ENCODE peak calls at places on chromosomes 5 and 9, in six cellular contexts. K is GM12891, X is GM12878, T is H1, B is K562, U is HepG2. Z is an unnamed sample.

GRCh38 chr5:78835176-78835575 is 149.9 kb downstream of the ARSB start:
- DNase-seq in K (no peak), T (no peak), X (no peak), B (no peak), U (no peak), Z (no peak)

GRCh38 chr9:116687074-116687761 is at the start of gene TRIM32:
- DNase-seq in K (peak), T (peak), B (peak), U (peak), X (peak), Z (peak)

GRCh38 chr9:24036459-24036858 is 210.4 kb upstream of the ELAVL2 start:
- DNase-seq in X (no peak), B (no peak), K (no peak), T (no peak), U (no peak), Z (no peak)

GRCh38 chr5:32182463-32183081 is 8.5 kb upstream of the GOLPH3 start:
- DNase-seq in K (no peak), T (no peak), X (peak), B (no peak), U (no peak), Z (no peak)

GRCh38 chr9:127574089-127574921 is 37.8 kb upstream of the STXBP1 start:
- DNase-seq in X (no peak), U (no peak), B (no peak), K (no peak), T (no peak), Z (no peak)

GRCh38 chr5:139394123-139394653 is 716 bp downstream of the PROB1 start:
- DNase-seq in T (no peak), U (no peak), K (no peak), B (no peak), X (no peak), Z (no peak)

GRCh38 chr9:6133346-6134063 is 82.1 kb upstream of the IL33 start:
- DNase-seq in K (peak), U (no peak), B (no peak), T (no peak), X (peak), Z (peak)

GRCh38 chr5:133510634-133511262 is 101.6 kb downstream of the FSTL4 start:
- DNase-seq in B (peak), U (no peak), T (no peak), K (no peak), X (no peak), Z (no peak)

GRCh38 chr5:179607449-179607931 is 16.0 kb downstream of the HNRNPH1 start:
- DNase-seq in B (no peak), X (no peak), K (no peak), T (no peak), U (no peak), Z (no peak)

GRCh38 chr5:10332301-10332700 is 21.2 kb upstream of the MARCHF6 start:
- DNase-seq in T (no peak), K (no peak), X (no peak), B (no peak), U (no peak), Z (no peak)

GRCh38 chr9:86795047-86795437 is 152.3 kb downstream of the GAS1 start:
- DNase-seq in K (no peak), B (no peak), T (no peak), U (no peak), X (no peak), Z (no peak)

GRCh38 chr5:41842777-41843176 is 27.4 kb downstream of the OXCT1 start:
- DNase-seq in B (no peak), K (no peak), T (no peak), U (no peak), X (peak), Z (no peak)

GRCh38 chr5:170407062-170407461 is 17.9 kb upstream of the KCNMB1 start:
- DNase-seq in X (no peak), U (no peak), B (no peak), T (no peak), K (no peak), Z (no peak)

GRCh38 chr5:81045389-81045807 is 85.2 kb downstream of the RASGRF2 start:
- DNase-seq in T (no peak), U (peak), X (no peak), B (no peak), K (no peak), Z (no peak)

GRCh38 chr5:56481147-56481997 is 248.2 kb upstream of the ANKRD55 start:
- DNase-seq in U (peak), X (peak), B (no peak), T (no peak), K (no peak), Z (peak)

GRCh38 chr5:174501461-174502069 is 222.8 kb upstream of the MSX2 start:
- DNase-seq in U (no peak), K (no peak), X (no peak), T (no peak), B (no peak), Z (no peak)

GRCh38 chr5:91369480-91369879 is 13.6 kb downstream of the ARRDC3 start:
- DNase-seq in U (no peak), X (no peak), B (no peak), K (no peak), T (no peak), Z (no peak)

GRCh38 chr5:139668064-139668880 is 20.1 kb downstream of the CXXC5 start:
- DNase-seq in B (peak), U (no peak), X (no peak), T (no peak), K (no peak), Z (peak)

GRCh38 chr5:138874771-138875628 is at the start of gene LRRTM2:
- DNase-seq in U (no peak), T (no peak), K (no peak), X (no peak), B (peak), Z (no peak)

GRCh38 chr5:37029436-37029835 is 152.9 kb downstream of the NIPBL start:
- DNase-seq in K (no peak), U (no peak), B (no peak), T (no peak), X (no peak), Z (no peak)

GRCh38 chr5:57035955-57036354 is 84.0 kb upstream of the MIER3 start:
- DNase-seq in B (no peak), U (no peak), T (no peak), X (no peak), K (no peak), Z (no peak)

GRCh38 chr9:123528521-123528920 is 172.5 kb downstream of the CRB2 start:
- DNase-seq in K (no peak), X (no peak), U (no peak), T (no peak), B (no peak), Z (no peak)

GRCh38 chr5:107381189-107381856 is 289.4 kb downstream of the EFNA5 start:
- DNase-seq in K (no peak), X (no peak), T (no peak), U (peak), B (no peak), Z (no peak)

GRCh38 chr5:84535281-84535680 is 150.6 kb upstream of the EDIL3 start:
- DNase-seq in U (no peak), T (no peak), B (no peak), K (no peak), X (no peak), Z (no peak)

GRCh38 chr9:108363321-108363720 is 492.5 kb downstream of the ACTL7B start:
- DNase-seq in B (no peak), U (no peak), T (no peak), K (no peak), X (no peak), Z (no peak)

GRCh38 chr5:127988149-127988755 is 95.3 kb upstream of the SLC12A2 start:
- DNase-seq in X (no peak), B (peak), K (no peak), U (peak), T (no peak), Z (no peak)

GRCh38 chr5:73373814-73374510 is 74.6 kb downstream of the FOXD1 start:
- DNase-seq in U (no peak), T (no peak), X (no peak), K (no peak), B (no peak), Z (no peak)

GRCh38 chr5:15013654-15014463 is 142.3 kb upstream of the ANKH start:
- DNase-seq in X (no peak), T (no peak), K (no peak), B (peak), U (peak), Z (no peak)

GRCh38 chr5:158200624-158201023 is 341.7 kb upstream of the CLINT1 start:
- DNase-seq in K (no peak), U (no peak), X (no peak), T (no peak), B (no peak), Z (no peak)

GRCh38 chr9:37408933-37409710 is 13.4 kb upstream of the GRHPR start:
- DNase-seq in K (peak), U (no peak), B (peak), X (peak), T (no peak), Z (peak)

GRCh38 chr9:130421802-130422276 is 22.9 kb upstream of the ASS1 start:
- DNase-seq in X (no peak), B (no peak), T (no peak), K (no peak), U (no peak), Z (no peak)

GRCh38 chr5:132070460-132071337 is 2.9 kb upstream of the CSF2 start:
- DNase-seq in X (no peak), B (peak), U (no peak), K (no peak), T (no peak), Z (no peak)

GRCh38 chr5:58818515-58818914 is 235.6 kb downstream of the RAB3C start:
- DNase-seq in B (no peak), K (no peak), T (no peak), U (no peak), X (no peak), Z (no peak)

GRCh38 chr9:27125030-27125429 is 16.0 kb downstream of the TEK start:
- DNase-seq in K (no peak), T (no peak), U (no peak), X (no peak), B (no peak), Z (no peak)

GRCh38 chr5:16057277-16057676 is 122.3 kb downstream of the MARCHF11 start:
- DNase-seq in K (no peak), U (no peak), B (no peak), T (no peak), X (no peak), Z (no peak)

GRCh38 chr5:73764586-73764985 is 138.6 kb downstream of the ARHGEF28 start:
- DNase-seq in U (peak), B (no peak), T (no peak), X (no peak), K (no peak), Z (no peak)

GRCh38 chr5:131536211-131536826 is 98.7 kb downstream of the RAPGEF6 start:
- DNase-seq in U (no peak), T (no peak), X (peak), K (no peak), B (peak), Z (no peak)

GRCh38 chr5:177303121-177303924 is at the start of the genes PRELID1 and RAB24:
- DNase-seq in X (no peak), K (peak), U (peak), T (no peak), B (peak), Z (peak)
- TF ChIP-seq POLR2A in X (peak), K (peak), U (peak), T (peak), B (peak), Z (peak)

DNA sequence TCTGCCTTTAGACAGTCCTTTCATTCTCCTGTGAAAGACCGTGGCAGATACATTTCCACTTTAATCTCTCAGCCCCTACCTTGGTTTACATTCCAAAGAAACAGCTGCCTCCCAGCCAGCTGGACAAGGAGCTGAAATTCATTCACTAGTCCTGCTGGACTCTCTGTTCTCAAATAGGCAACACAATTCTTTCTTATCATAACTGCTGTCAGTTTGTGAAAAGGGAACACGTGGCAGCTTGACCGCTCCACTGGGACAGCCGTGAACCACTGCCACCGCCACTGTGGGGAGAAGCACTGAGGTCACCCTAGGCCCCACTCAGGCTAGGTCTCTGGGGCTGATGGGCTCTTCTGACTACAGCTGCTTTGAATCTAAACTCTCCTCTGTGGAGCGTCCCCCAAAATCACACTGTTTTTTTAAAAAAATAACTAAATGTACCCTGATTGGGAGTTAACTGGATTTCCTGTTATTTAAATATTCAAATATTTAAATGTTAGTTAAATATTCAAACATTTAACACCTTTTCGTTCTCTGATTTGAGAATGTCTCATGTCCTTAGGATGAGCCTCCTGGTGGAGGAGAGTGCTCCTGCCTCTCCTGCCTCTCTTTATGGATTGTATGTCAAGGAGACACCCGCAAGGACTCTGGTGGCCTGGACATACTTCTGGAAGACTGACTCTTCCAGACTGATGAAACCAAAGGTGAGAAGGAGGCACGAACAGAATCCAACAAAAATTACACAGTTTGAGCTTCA is 120.1 kb downstream of the BOD1 start:
- DNase-seq in T (no peak), U (no peak), K (no peak), X (no peak), B (no peak), Z (no peak)
- TF ChIP-seq POLR2AphosphoS5 in T (no peak), U (no peak), K (no peak), X (no peak), B (no peak), Z (no peak)

GRCh38 chr5:150641006-150641570 is 628 bp downstream of the SYNPO start:
- DNase-seq in U (peak), T (no peak), B (no peak), K (no peak), X (no peak), Z (no peak)
- TF ChIP-seq TAF1 in U (no peak), T (no peak), B (no peak), K (no peak), X (no peak), Z (no peak)

DNA sequence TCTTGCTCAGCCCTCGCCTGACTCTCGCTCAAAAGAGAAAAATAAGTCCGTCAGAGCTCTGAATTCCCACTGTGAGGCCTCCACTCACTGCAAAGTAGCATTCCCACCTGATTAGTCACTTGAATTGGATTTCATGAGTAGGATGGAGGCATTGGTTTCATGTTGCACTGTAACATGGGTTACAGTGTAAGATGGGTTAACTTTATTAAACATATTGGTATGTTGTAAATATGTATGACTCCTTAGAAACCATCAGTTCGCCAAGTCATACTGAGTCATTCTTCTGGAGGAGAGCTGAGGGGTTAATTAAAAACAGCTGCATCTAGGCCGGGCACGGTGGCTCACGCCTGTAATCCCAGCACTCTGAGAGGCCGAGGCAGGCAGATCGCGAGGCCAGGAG is 93.8 kb upstream of the BNC2 start:
- DNase-seq in U (no peak), X (no peak), T (no peak), B (no peak), K (no peak), Z (no peak)
- TF ChIP-seq POLR2A in U (no peak), X (no peak), T (no peak), B (no peak), K (no peak), Z (no peak)

GRCh38 chr5:43553381-43553780 is 3.5 kb downstream of the PAIP1 start:
- DNase-seq in B (no peak), U (no peak), T (no peak), X (no peak), K (no peak), Z (no peak)

GRCh38 chr5:43560128-43560527 is 3.3 kb upstream of the PAIP1 start:
- DNase-seq in X (no peak), U (no peak), T (no peak), K (no peak), B (no peak), Z (no peak)

GRCh38 chr5:43556857-43557593 is at the start of gene PAIP1:
- DNase-seq in B (peak), K (peak), T (no peak), U (peak), X (peak), Z (peak)

GRCh38 chr5:43554497-43554896 is 2.4 kb downstream of the PAIP1 start:
- DNase-seq in B (no peak), U (no peak), K (no peak), X (no peak), T (no peak), Z (no peak)

DNA sequence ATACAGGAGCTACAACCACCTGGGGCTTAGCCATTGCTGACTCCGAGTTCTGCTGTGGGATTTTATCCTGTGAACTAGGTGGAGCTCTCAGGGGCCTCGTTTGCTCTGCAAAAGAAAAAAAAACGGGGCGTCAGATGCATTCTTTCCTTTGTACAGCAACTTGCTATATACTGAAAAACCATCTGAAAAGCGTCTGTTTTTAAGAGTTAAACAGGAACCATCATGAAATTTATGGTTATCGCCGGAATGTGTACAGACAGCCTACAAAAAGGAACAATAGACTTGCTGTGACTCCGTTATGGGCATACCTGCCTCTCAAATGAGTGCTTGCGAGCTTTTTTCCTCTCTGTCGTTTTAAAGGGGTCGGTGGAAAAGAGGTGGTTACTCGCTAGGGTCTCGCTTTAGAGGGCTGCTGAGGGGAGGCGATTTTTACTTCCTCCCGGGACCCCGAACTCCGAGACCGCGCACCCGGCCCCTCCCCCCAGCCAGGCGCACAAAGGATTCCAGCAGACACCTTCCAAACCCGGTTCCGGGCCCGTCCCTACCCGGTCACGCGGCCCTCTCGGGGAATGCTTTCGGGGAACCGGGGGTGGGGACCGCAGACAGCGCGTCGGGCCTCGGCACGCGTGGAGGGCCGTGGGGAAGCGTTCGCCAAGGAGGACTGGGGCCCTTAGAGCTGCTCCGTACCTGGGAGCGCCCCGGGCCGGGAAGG is 826 bp downstream of the PAIP1 start:
- DNase-seq in T (no peak), U (peak), B (peak), K (peak), X (no peak), Z (peak)
- TF ChIP-seq POLR2AphosphoS5 in T (peak), U (no peak), B (no peak), K (no peak), X (peak), Z (no peak)

DNA sequence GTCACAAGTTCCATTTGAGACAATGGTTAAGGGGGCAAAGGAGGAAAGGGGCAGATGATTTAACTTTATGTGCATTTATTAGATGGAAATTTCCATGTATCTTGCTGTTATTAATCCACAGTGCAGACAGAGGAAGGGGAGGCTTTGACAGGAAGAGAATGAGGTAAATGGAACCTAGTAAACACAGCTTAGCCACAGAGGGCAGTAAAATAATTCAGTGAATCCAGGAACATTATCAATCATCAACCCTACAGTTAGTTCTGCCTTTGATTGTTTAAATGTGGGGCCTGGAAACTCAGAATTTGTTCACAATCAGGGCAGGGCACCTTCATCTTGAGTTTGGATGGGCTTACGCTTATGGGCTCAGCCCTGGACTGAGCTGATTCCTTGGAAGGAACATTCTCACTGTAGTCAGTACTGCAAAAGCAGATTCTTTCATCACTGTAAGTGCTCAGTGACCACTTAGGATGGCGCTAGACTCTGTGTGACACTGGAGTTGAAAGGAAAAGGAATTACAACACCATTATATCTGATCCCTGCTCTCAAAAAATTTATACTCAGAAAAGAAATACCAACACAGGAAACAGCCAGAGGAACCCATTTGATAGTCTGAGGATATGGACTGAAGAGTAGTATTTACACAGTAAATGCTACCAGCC is 169.5 kb downstream of the PIK3R1 start:
- DNase-seq in U (no peak), B (no peak), T (no peak), X (no peak), K (no peak), Z (no peak)
- TF ChIP-seq TAF1 in U (no peak), B (no peak), T (no peak), X (no peak), K (no peak), Z (no peak)

DNA sequence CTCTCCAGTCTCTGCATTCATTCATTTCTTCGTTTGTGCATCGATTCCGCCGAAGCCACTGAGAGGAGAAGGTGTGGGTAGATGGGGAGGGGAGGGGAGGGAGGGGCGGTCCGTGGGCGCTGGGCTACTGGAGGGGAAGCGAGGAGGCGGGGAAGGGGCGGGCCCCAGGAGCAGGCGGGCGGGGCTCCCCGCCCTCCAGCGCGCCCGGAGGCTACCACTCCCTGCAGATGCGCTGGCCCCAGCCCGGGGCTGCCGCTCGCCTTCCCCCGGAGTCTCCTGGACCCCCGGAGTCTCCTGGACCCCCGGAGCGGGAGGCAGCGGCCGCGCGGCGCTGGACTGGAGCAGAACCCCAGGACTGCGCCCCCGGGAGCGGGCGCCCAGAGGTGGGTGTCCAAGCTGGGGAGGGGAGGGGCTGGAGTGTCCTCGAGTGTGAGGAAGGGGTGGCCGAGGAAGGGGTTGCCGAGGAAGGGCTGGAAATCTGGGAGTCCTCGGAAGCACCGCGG is 159.4 kb downstream of the C9orf152 start:
- DNase-seq in T (peak), U (no peak), X (peak), K (peak), B (peak), Z (peak)
- TF ChIP-seq POLR2A in T (no peak), U (no peak), X (peak), K (peak), B (no peak), Z (peak)